ENCODE peak calls at places on chromosomes 11 and 22, in seven cellular contexts. One of them, this sample, is unnamed. For H3K4me1, the result is how much of the 10 kb centered on the place peaks cover.

GRCh38 chr11:69641681-69642548 is 959 bp downstream of the CCND1 start:
- DNase-seq in cardiac muscle cell: peak
- DNase-seq in fibroblast of lung: no peak
- DNase-seq in esophagus muscularis mucosa: no peak
- DNase-seq in mesendoderm: no peak
- DNase-seq in neural progenitor cell: peak
- DNase-seq in tibial artery: no peak
- DNase-seq in this sample: no peak

GRCh38 chr11:9601041-9601875 is 27.8 kb downstream of the WEE1 start:
- DNase-seq in cardiac muscle cell: peak
- DNase-seq in fibroblast of lung: peak
- DNase-seq in esophagus muscularis mucosa: peak
- DNase-seq in mesendoderm: peak
- DNase-seq in neural progenitor cell: no peak
- DNase-seq in tibial artery: no peak
- DNase-seq in this sample: peak

GRCh38 chr11:12076840-12077534 is 33.4 kb upstream of the MICAL2 start:
- DNase-seq in cardiac muscle cell: no peak
- DNase-seq in fibroblast of lung: no peak
- DNase-seq in esophagus muscularis mucosa: no peak
- DNase-seq in mesendoderm: no peak
- DNase-seq in neural progenitor cell: no peak
- DNase-seq in tibial artery: no peak
- DNase-seq in this sample: no peak

GRCh38 chr11:102530558-102530957 is at the start of gene MMP7:
- DNase-seq in cardiac muscle cell: peak
- DNase-seq in fibroblast of lung: peak
- DNase-seq in esophagus muscularis mucosa: no peak
- DNase-seq in mesendoderm: peak
- DNase-seq in neural progenitor cell: no peak
- DNase-seq in tibial artery: no peak
- DNase-seq in this sample: no peak

GRCh38 chr22:25100402-25100801 is 99.3 kb upstream of the CRYBB3 start:
- DNase-seq in cardiac muscle cell: no peak
- DNase-seq in fibroblast of lung: no peak
- DNase-seq in esophagus muscularis mucosa: no peak
- DNase-seq in mesendoderm: no peak
- DNase-seq in neural progenitor cell: no peak
- DNase-seq in tibial artery: no peak
- DNase-seq in this sample: no peak

GRCh38 chr22:44304354-44304753 is 8.4 kb downstream of the SHISAL1 start:
- DNase-seq in cardiac muscle cell: peak
- DNase-seq in fibroblast of lung: peak
- DNase-seq in esophagus muscularis mucosa: no peak
- DNase-seq in mesendoderm: no peak
- DNase-seq in neural progenitor cell: peak
- DNase-seq in tibial artery: no peak
- DNase-seq in this sample: no peak

GRCh38 chr22:20002098-20002497 is 14.5 kb downstream of the ARVCF start:
- DNase-seq in cardiac muscle cell: no peak
- DNase-seq in fibroblast of lung: no peak
- DNase-seq in esophagus muscularis mucosa: no peak
- DNase-seq in mesendoderm: no peak
- DNase-seq in neural progenitor cell: no peak
- DNase-seq in tibial artery: peak
- DNase-seq in this sample: peak

GRCh38 chr22:36350751-36351594 is 36.8 kb downstream of the MYH9 start:
- DNase-seq in cardiac muscle cell: no peak
- DNase-seq in fibroblast of lung: peak
- DNase-seq in esophagus muscularis mucosa: no peak
- DNase-seq in mesendoderm: peak
- DNase-seq in neural progenitor cell: no peak
- DNase-seq in tibial artery: peak
- DNase-seq in this sample: no peak

GRCh38 chr11:47553417-47553746 is 450 bp upstream of the CELF1 start:
- DNase-seq in cardiac muscle cell: peak
- DNase-seq in fibroblast of lung: no peak
- DNase-seq in esophagus muscularis mucosa: no peak
- DNase-seq in mesendoderm: no peak
- DNase-seq in neural progenitor cell: no peak
- DNase-seq in tibial artery: no peak
- DNase-seq in this sample: no peak

GRCh38 chr11:71955898-71956456 is 27.1 kb downstream of the RNF121 start:
- DNase-seq in cardiac muscle cell: no peak
- DNase-seq in fibroblast of lung: no peak
- DNase-seq in esophagus muscularis mucosa: no peak
- DNase-seq in mesendoderm: no peak
- DNase-seq in neural progenitor cell: no peak
- DNase-seq in tibial artery: no peak
- DNase-seq in this sample: no peak

GRCh38 chr11:64266339-64266738 is 15.0 kb downstream of the PLCB3 start:
- DNase-seq in cardiac muscle cell: no peak
- DNase-seq in fibroblast of lung: peak
- DNase-seq in esophagus muscularis mucosa: no peak
- DNase-seq in mesendoderm: no peak
- DNase-seq in neural progenitor cell: no peak
- DNase-seq in tibial artery: no peak
- DNase-seq in this sample: peak

GRCh38 chr22:45197606-45198462 is 34.1 kb downstream of the NUP50 start:
- DNase-seq in cardiac muscle cell: no peak
- DNase-seq in fibroblast of lung: no peak
- DNase-seq in esophagus muscularis mucosa: no peak
- DNase-seq in mesendoderm: no peak
- DNase-seq in neural progenitor cell: no peak
- DNase-seq in tibial artery: no peak
- DNase-seq in this sample: no peak

GRCh38 chr11:66904981-66905521 is 48.2 kb downstream of the LRFN4 start:
- DNase-seq in cardiac muscle cell: no peak
- DNase-seq in fibroblast of lung: no peak
- DNase-seq in esophagus muscularis mucosa: no peak
- DNase-seq in mesendoderm: no peak
- DNase-seq in neural progenitor cell: no peak
- DNase-seq in tibial artery: no peak
- DNase-seq in this sample: no peak

GRCh38 chr11:133900176-133901105 is 55.1 kb upstream of the SPATA19 start:
- DNase-seq in cardiac muscle cell: no peak
- DNase-seq in fibroblast of lung: no peak
- DNase-seq in esophagus muscularis mucosa: no peak
- DNase-seq in mesendoderm: no peak
- DNase-seq in neural progenitor cell: no peak
- DNase-seq in tibial artery: peak
- DNase-seq in this sample: no peak

GRCh38 chr11:32105871-32106312 is 15.0 kb downstream of the RCN1 start:
- DNase-seq in cardiac muscle cell: no peak
- DNase-seq in fibroblast of lung: no peak
- DNase-seq in esophagus muscularis mucosa: no peak
- DNase-seq in mesendoderm: no peak
- DNase-seq in neural progenitor cell: no peak
- DNase-seq in tibial artery: no peak
- DNase-seq in this sample: no peak

GRCh38 chr22:32535531-32536190 is 61.0 kb downstream of the FBXO7 start:
- DNase-seq in cardiac muscle cell: no peak
- DNase-seq in fibroblast of lung: no peak
- DNase-seq in esophagus muscularis mucosa: no peak
- DNase-seq in mesendoderm: no peak
- DNase-seq in neural progenitor cell: no peak
- DNase-seq in tibial artery: no peak
- DNase-seq in this sample: no peak

GRCh38 chr11:15901790-15902189 is 454.6 kb downstream of the SOX6 start:
- DNase-seq in cardiac muscle cell: no peak
- DNase-seq in fibroblast of lung: no peak
- DNase-seq in esophagus muscularis mucosa: no peak
- DNase-seq in mesendoderm: no peak
- DNase-seq in neural progenitor cell: no peak
- DNase-seq in tibial artery: no peak
- DNase-seq in this sample: no peak

GRCh38 chr11:46248270-46249102 is 29.0 kb upstream of the CREB3L1 start:
- DNase-seq in cardiac muscle cell: peak
- DNase-seq in fibroblast of lung: peak
- DNase-seq in esophagus muscularis mucosa: no peak
- DNase-seq in mesendoderm: peak
- DNase-seq in neural progenitor cell: no peak
- DNase-seq in tibial artery: no peak
- DNase-seq in this sample: no peak

GRCh38 chr11:61699737-61700160 is 19.6 kb downstream of the DAGLA start:
- DNase-seq in cardiac muscle cell: no peak
- DNase-seq in fibroblast of lung: no peak
- DNase-seq in esophagus muscularis mucosa: no peak
- DNase-seq in mesendoderm: no peak
- DNase-seq in neural progenitor cell: no peak
- DNase-seq in tibial artery: no peak
- DNase-seq in this sample: peak

GRCh38 chr11:93476796-93477195 is 66.4 kb downstream of the SMCO4 start:
- DNase-seq in cardiac muscle cell: no peak
- DNase-seq in fibroblast of lung: peak
- DNase-seq in esophagus muscularis mucosa: peak
- DNase-seq in mesendoderm: no peak
- DNase-seq in neural progenitor cell: no peak
- DNase-seq in tibial artery: no peak
- DNase-seq in this sample: no peak

DNA sequence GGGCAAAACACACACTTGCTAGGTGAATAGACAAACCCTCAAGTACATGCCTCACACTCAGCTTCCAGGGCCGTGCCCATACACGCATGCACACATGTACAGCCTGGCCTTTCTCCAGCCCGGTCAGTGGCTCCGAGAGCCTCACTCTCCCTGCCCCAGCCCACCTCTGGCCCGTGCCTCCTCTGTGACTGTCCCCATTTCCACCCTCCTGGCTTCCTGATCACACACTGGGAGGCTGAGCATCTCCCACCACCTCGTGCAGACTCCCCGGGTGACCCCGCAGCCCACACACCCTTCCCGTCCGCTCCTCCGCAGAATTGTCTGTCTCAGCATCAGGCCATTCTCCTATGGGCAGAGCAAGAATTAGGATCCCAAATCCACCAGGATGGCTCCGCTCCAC is 634.1 kb downstream of the TBC1D22A start:
- DNase-seq in cardiac muscle cell: no peak
- DNase-seq in fibroblast of lung: no peak
- DNase-seq in esophagus muscularis mucosa: no peak
- DNase-seq in mesendoderm: no peak
- DNase-seq in neural progenitor cell: no peak
- DNase-seq in tibial artery: peak
- DNase-seq in this sample: no peak
- H3K4me1 ChIP-seq in cardiac muscle cell: under half
- H3K4me1 ChIP-seq in fibroblast of lung: under half
- H3K4me1 ChIP-seq in esophagus muscularis mucosa: under half
- H3K4me1 ChIP-seq in mesendoderm: under half
- H3K4me1 ChIP-seq in neural progenitor cell: under half
- H3K4me1 ChIP-seq in tibial artery: under half
- H3K4me1 ChIP-seq in this sample: under half

GRCh38 chr11:1570896-1571759 is 943 bp downstream of the DUSP8 start:
- DNase-seq in cardiac muscle cell: no peak
- DNase-seq in fibroblast of lung: no peak
- DNase-seq in esophagus muscularis mucosa: no peak
- DNase-seq in mesendoderm: peak
- DNase-seq in neural progenitor cell: peak
- DNase-seq in tibial artery: no peak
- DNase-seq in this sample: peak
- H3K27ac ChIP-seq in cardiac muscle cell: no peak
- H3K27ac ChIP-seq in fibroblast of lung: no peak
- H3K27ac ChIP-seq in esophagus muscularis mucosa: peak
- H3K27ac ChIP-seq in mesendoderm: no peak
- H3K27ac ChIP-seq in neural progenitor cell: no peak
- H3K27ac ChIP-seq in tibial artery: peak
- H3K27ac ChIP-seq in this sample: peak

DNA sequence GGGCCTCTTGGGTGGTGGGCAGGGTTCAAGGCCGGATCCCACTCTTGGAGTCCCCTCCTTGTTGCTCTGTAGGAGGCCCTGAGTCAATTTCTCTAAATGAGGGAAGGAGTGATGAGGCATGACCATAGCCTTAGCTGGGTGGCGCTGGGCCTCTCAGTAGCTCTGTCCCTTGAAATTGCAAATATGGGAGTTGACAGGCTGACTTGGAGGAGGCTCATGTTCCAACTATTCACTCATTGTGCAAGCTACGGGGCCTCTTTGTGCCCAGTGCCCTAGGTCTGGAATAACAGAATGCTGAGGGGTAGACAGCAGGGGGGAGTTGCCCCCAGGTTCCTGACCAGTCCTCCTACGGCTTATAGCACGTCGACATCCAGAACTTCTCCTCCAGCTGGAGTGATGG is 8.0 kb downstream of the SELENOM start:
- DNase-seq in cardiac muscle cell: no peak
- DNase-seq in fibroblast of lung: no peak
- DNase-seq in esophagus muscularis mucosa: no peak
- DNase-seq in mesendoderm: no peak
- DNase-seq in neural progenitor cell: no peak
- DNase-seq in tibial artery: peak
- DNase-seq in this sample: no peak
- H3K4me1 ChIP-seq in cardiac muscle cell: under half
- H3K4me1 ChIP-seq in fibroblast of lung: under half
- H3K4me1 ChIP-seq in esophagus muscularis mucosa: half or more
- H3K4me1 ChIP-seq in mesendoderm: under half
- H3K4me1 ChIP-seq in neural progenitor cell: under half
- H3K4me1 ChIP-seq in tibial artery: half or more
- H3K4me1 ChIP-seq in this sample: half or more

DNA sequence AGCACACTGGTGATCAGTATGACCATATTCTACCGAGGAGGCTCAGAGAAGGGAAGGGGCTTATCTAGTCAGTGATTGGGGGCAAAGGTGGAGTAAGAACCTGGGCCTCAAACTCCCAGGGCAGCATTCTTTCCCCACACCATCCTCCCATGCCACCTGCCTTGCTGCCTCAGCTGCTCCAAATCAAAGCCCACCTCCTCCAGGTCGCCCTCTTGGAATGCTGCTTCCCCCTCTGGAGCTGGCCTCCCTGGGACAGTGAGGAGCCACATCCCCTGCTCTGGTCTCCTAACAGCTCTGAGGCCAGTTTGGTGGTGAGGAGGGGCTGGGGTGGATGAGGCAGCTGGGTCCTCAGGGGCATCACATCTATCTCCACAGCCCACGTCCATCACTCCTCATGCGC is 16.3 kb upstream of the ARHGEF17 start:
- DNase-seq in cardiac muscle cell: no peak
- DNase-seq in fibroblast of lung: no peak
- DNase-seq in esophagus muscularis mucosa: no peak
- DNase-seq in mesendoderm: no peak
- DNase-seq in neural progenitor cell: no peak
- DNase-seq in tibial artery: no peak
- DNase-seq in this sample: no peak
- H3K27ac ChIP-seq in cardiac muscle cell: no peak
- H3K27ac ChIP-seq in fibroblast of lung: no peak
- H3K27ac ChIP-seq in esophagus muscularis mucosa: no peak
- H3K27ac ChIP-seq in mesendoderm: no peak
- H3K27ac ChIP-seq in neural progenitor cell: no peak
- H3K27ac ChIP-seq in tibial artery: no peak
- H3K27ac ChIP-seq in this sample: no peak

GRCh38 chr11:128705124-128705920 is 11.4 kb downstream of the FLI1 start:
- DNase-seq in cardiac muscle cell: no peak
- DNase-seq in fibroblast of lung: no peak
- DNase-seq in esophagus muscularis mucosa: no peak
- DNase-seq in mesendoderm: no peak
- DNase-seq in neural progenitor cell: no peak
- DNase-seq in tibial artery: no peak
- DNase-seq in this sample: no peak
- H3K4me1 ChIP-seq in cardiac muscle cell: under half
- H3K4me1 ChIP-seq in fibroblast of lung: under half
- H3K4me1 ChIP-seq in esophagus muscularis mucosa: under half
- H3K4me1 ChIP-seq in mesendoderm: under half
- H3K4me1 ChIP-seq in neural progenitor cell: under half
- H3K4me1 ChIP-seq in tibial artery: under half
- H3K4me1 ChIP-seq in this sample: under half